ENCODE peak calls at places on chromosomes 1 and 21, in five cellular contexts. N is upper lobe of right lung, X is ovary, U is GM06990, E is Panc1. O is an unnamed sample.

GRCh38 chr1:26584022-26584485 is 54.5 kb downstream of the RPS6KA1 start:
- DNase-seq in U (no peak), N (no peak), E (no peak), X (no peak), O (peak; percentile 81)

GRCh38 chr21:38219049-38219628 is 37.7 kb upstream of the KCNJ15 start:
- DNase-seq in E (peak; percentile 35), U (no peak), X (peak; percentile 49), N (peak; percentile 77), O (peak; percentile 67)

GRCh38 chr1:116465845-116466685 is 93.0 kb downstream of the ATP1A1 start:
- DNase-seq in U (no peak), X (no peak), N (no peak), E (no peak), O (no peak)

GRCh38 chr1:27968692-27969091 is 8.9 kb downstream of the XKR8 start:
- DNase-seq in U (no peak), E (peak; percentile 61), N (no peak), X (no peak), O (no peak)

GRCh38 chr1:178019622-178020021 is 49.8 kb upstream of the SEC16B start:
- DNase-seq in N (no peak), X (no peak), U (no peak), E (no peak), O (no peak)

GRCh38 chr1:118918940-118919259 is 69.2 kb downstream of the TBX15 start:
- DNase-seq in E (no peak), X (no peak), U (no peak), N (no peak), O (no peak)

GRCh38 chr1:3799976-3800685 is 3.8 kb upstream of the LRRC47 start:
- DNase-seq in U (no peak), X (no peak), E (no peak), N (no peak), O (peak; percentile 52)

GRCh38 chr1:16068356-16069270 is 4.8 kb downstream of the FAM131C start:
- DNase-seq in U (no peak), N (no peak), X (peak; percentile 26), E (no peak), O (no peak)

DNA sequence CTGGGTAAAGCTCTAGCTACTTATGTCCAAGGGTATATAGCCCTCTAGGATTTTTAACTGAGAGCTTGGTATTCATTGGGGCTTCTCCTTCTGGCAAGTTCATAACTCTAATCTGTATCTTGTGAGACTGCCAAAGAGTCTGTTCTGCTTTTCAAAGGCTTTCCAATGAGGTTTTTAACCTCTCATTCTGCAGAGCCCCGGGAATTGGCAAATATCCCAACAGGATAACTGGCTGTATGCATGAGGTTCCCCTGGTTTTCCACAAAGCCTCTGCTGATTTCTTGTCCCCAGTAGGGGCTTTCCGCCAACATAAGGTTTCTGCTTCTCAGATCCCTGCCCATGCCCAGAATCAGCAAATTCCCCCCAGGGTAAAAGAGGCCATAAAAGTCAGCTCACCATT is 40.9 kb downstream of the RPL5 start:
- DNase-seq in X (no peak), E (no peak), N (no peak), U (no peak), O (no peak)
- H3K27me3 ChIP-seq in X (no peaks in the 10 kb centered on the region), E (no peaks in the 10 kb centered on the region), N (no peaks in the 10 kb centered on the region), U (no peaks in the 10 kb centered on the region), O (no peaks in the 10 kb centered on the region)

GRCh38 chr1:169836198-169836597 is 41.5 kb upstream of the METTL18 start:
- DNase-seq in X (no peak), N (no peak), U (no peak), E (no peak), O (no peak)

GRCh38 chr1:169833179-169833901 is 38.6 kb upstream of the METTL18 start:
- DNase-seq in X (no peak), U (no peak), E (no peak), N (no peak), O (no peak)

GRCh38 chr1:169834869-169835268 is 40.2 kb upstream of the METTL18 start:
- DNase-seq in E (no peak), N (no peak), X (no peak), U (no peak), O (no peak)

GRCh38 chr1:169838942-169839341 is 44.2 kb upstream of the METTL18 start:
- DNase-seq in U (no peak), N (no peak), X (no peak), E (no peak), O (no peak)

GRCh38 chr1:169835647-169836046 is 40.9 kb upstream of the METTL18 start:
- DNase-seq in X (no peak), E (no peak), N (no peak), U (no peak), O (no peak)
- H3K36me3 ChIP-seq in X (no peaks in the 10 kb centered on the region), E (peaks cover 7% of the 10 kb centered on the region), N (peaks cover 16% of the 10 kb centered on the region), U (peaks cover 6% of the 10 kb centered on the region), O (peaks cover 5% of the 10 kb centered on the region)

GRCh38 chr1:201145132-201145531 is 9.1 kb downstream of the TMEM9 start:
- DNase-seq in U (no peak), X (no peak), E (no peak), N (peak; percentile 32), O (no peak)
- H3K27me3 ChIP-seq in U (no peaks in the 10 kb centered on the region), X (no peaks in the 10 kb centered on the region), E (no peaks in the 10 kb centered on the region), N (no peaks in the 10 kb centered on the region), O (no peaks in the 10 kb centered on the region)

GRCh38 chr1:236888903-236889302 is 93.8 kb downstream of the MTR start:
- DNase-seq in X (peak; percentile 31), U (no peak), N (no peak), E (no peak), O (no peak)
- H3K36me3 ChIP-seq in X (no peaks in the 10 kb centered on the region), U (peaks cover 24% of the 10 kb centered on the region), N (peaks cover 74% of the 10 kb centered on the region), E (no peaks in the 10 kb centered on the region), O (peaks cover 8% of the 10 kb centered on the region)

O was measured in H7.